ENCODE peak calls at places on chromosome 20, in nine cellular contexts. One of them, this sample, is unnamed.
A peak's percentile ranks its signal among the peaks of the same experiment; 100 is the strongest.

GRCh38 chr20:24587384-24588046 is 118.1 kb downstream of the SYNDIG1 start:
- DNase-seq in GM12865: no peak
- DNase-seq in adrenal gland: no peak
- DNase-seq in left ventricle myocardium inferior: no peak
- DNase-seq in GM13977: no peak
- DNase-seq in heart left ventricle: no peak
- DNase-seq in HFFc6: no peak
- DNase-seq in IMR-90: no peak
- DNase-seq in Calu3: no peak
- DNase-seq in this sample: no peak

GRCh38 chr20:21099653-21100589 is 6.2 kb downstream of the LINC00237 start:
- DNase-seq in IMR-90: peak; percentile 4
- DNase-seq in Calu3: peak; percentile 6
- DNase-seq in left ventricle myocardium inferior: peak; percentile 40
- DNase-seq in heart left ventricle: peak; percentile 33
- DNase-seq in GM13977: peak; percentile 64
- DNase-seq in GM12865: peak; percentile 55
- DNase-seq in HFFc6: no peak
- DNase-seq in adrenal gland: no peak
- DNase-seq in this sample: peak; percentile 61

GRCh38 chr20:18734525-18735189 is 78.9 kb upstream of the SCP2D1 start:
- DNase-seq in adrenal gland: no peak
- DNase-seq in GM12865: no peak
- DNase-seq in HFFc6: peak; percentile 11
- DNase-seq in GM13977: no peak
- DNase-seq in IMR-90: no peak
- DNase-seq in Calu3: no peak
- DNase-seq in heart left ventricle: no peak
- DNase-seq in left ventricle myocardium inferior: no peak
- DNase-seq in this sample: no peak

GRCh38 chr20:33419140-33419974 is 18.0 kb upstream of the CDK5RAP1 start:
- DNase-seq in GM13977: no peak
- DNase-seq in heart left ventricle: peak; percentile 94
- DNase-seq in HFFc6: no peak
- DNase-seq in adrenal gland: peak; percentile 61
- DNase-seq in left ventricle myocardium inferior: peak; percentile 84
- DNase-seq in GM12865: no peak
- DNase-seq in IMR-90: peak; percentile 49
- DNase-seq in Calu3: no peak
- DNase-seq in this sample: no peak

GRCh38 chr20:42161228-42161829 is 543.2 kb upstream of the CHD6 start:
- DNase-seq in left ventricle myocardium inferior: no peak
- DNase-seq in IMR-90: no peak
- DNase-seq in GM12865: no peak
- DNase-seq in GM13977: no peak
- DNase-seq in HFFc6: no peak
- DNase-seq in heart left ventricle: no peak
- DNase-seq in Calu3: no peak
- DNase-seq in adrenal gland: no peak
- DNase-seq in this sample: no peak

GRCh38 chr20:53595018-53595378 is 1.4 kb upstream of the ZNF217 start:
- DNase-seq in heart left ventricle: no peak
- DNase-seq in left ventricle myocardium inferior: no peak
- DNase-seq in Calu3: no peak
- DNase-seq in HFFc6: no peak
- DNase-seq in GM13977: no peak
- DNase-seq in IMR-90: no peak
- DNase-seq in GM12865: no peak
- DNase-seq in adrenal gland: no peak
- DNase-seq in this sample: no peak

GRCh38 chr20:40506567-40506966 is 182.5 kb downstream of the MAFB start:
- DNase-seq in IMR-90: peak; percentile 80
- DNase-seq in heart left ventricle: peak; percentile 82
- DNase-seq in GM12865: no peak
- DNase-seq in Calu3: peak; percentile 94
- DNase-seq in left ventricle myocardium inferior: peak; percentile 84
- DNase-seq in adrenal gland: peak; percentile 65
- DNase-seq in GM13977: no peak
- DNase-seq in HFFc6: no peak
- DNase-seq in this sample: no peak

GRCh38 chr20:10171864-10172751 is 46.5 kb upstream of the SNAP25 start:
- DNase-seq in GM12865: no peak
- DNase-seq in IMR-90: peak; percentile 25
- DNase-seq in left ventricle myocardium inferior: no peak
- DNase-seq in adrenal gland: peak; percentile 71
- DNase-seq in HFFc6: no peak
- DNase-seq in GM13977: no peak
- DNase-seq in Calu3: peak; percentile 72
- DNase-seq in heart left ventricle: peak; percentile 33
- DNase-seq in this sample: peak; percentile 24

GRCh38 chr20:64078934-64079272 is 415 bp downstream of the RGS19 start:
- DNase-seq in IMR-90: no peak
- DNase-seq in adrenal gland: no peak
- DNase-seq in GM13977: no peak
- DNase-seq in GM12865: no peak
- DNase-seq in HFFc6: no peak
- DNase-seq in Calu3: no peak
- DNase-seq in left ventricle myocardium inferior: no peak
- DNase-seq in heart left ventricle: no peak
- DNase-seq in this sample: no peak

GRCh38 chr20:24938498-24938897 is 10.6 kb upstream of the CST7 start:
- DNase-seq in GM12865: no peak
- DNase-seq in Calu3: no peak
- DNase-seq in HFFc6: no peak
- DNase-seq in IMR-90: no peak
- DNase-seq in GM13977: no peak
- DNase-seq in adrenal gland: no peak
- DNase-seq in heart left ventricle: no peak
- DNase-seq in left ventricle myocardium inferior: no peak
- DNase-seq in this sample: no peak

GRCh38 chr20:32930181-32930580 is 71.5 kb downstream of the EFCAB8 start:
- DNase-seq in heart left ventricle: no peak
- DNase-seq in GM13977: no peak
- DNase-seq in Calu3: no peak
- DNase-seq in IMR-90: no peak
- DNase-seq in adrenal gland: no peak
- DNase-seq in GM12865: no peak
- DNase-seq in HFFc6: no peak
- DNase-seq in left ventricle myocardium inferior: no peak
- DNase-seq in this sample: no peak

GRCh38 chr20:16098890-16099639 is 474.2 kb downstream of the KIF16B start:
- DNase-seq in IMR-90: no peak
- DNase-seq in left ventricle myocardium inferior: no peak
- DNase-seq in GM12865: no peak
- DNase-seq in Calu3: no peak
- DNase-seq in GM13977: no peak
- DNase-seq in heart left ventricle: no peak
- DNase-seq in HFFc6: no peak
- DNase-seq in adrenal gland: no peak
- DNase-seq in this sample: no peak

GRCh38 chr20:420169-420620 is 12.1 kb downstream of the RBCK1 start:
- DNase-seq in heart left ventricle: no peak
- DNase-seq in left ventricle myocardium inferior: no peak
- DNase-seq in adrenal gland: no peak
- DNase-seq in Calu3: no peak
- DNase-seq in IMR-90: no peak
- DNase-seq in HFFc6: no peak
- DNase-seq in GM13977: no peak
- DNase-seq in GM12865: no peak
- DNase-seq in this sample: no peak

GRCh38 chr20:21031666-21032065 is 74.5 kb downstream of the LINC00237 start:
- DNase-seq in IMR-90: no peak
- DNase-seq in adrenal gland: no peak
- DNase-seq in heart left ventricle: no peak
- DNase-seq in left ventricle myocardium inferior: no peak
- DNase-seq in GM12865: no peak
- DNase-seq in HFFc6: no peak
- DNase-seq in Calu3: no peak
- DNase-seq in GM13977: no peak
- DNase-seq in this sample: no peak

GRCh38 chr20:57346477-57346876 is 4.6 kb upstream of the RAE1 start:
- DNase-seq in IMR-90: peak; percentile 70
- DNase-seq in GM13977: peak; percentile 48
- DNase-seq in adrenal gland: peak; percentile 74
- DNase-seq in HFFc6: peak; percentile 82
- DNase-seq in left ventricle myocardium inferior: peak; percentile 64
- DNase-seq in Calu3: peak; percentile 85
- DNase-seq in heart left ventricle: peak; percentile 48
- DNase-seq in GM12865: peak; percentile 67
- DNase-seq in this sample: peak; percentile 51
- TF ChIP-seq CTCF in IMR-90: peak; percentile 85
- TF ChIP-seq CTCF in GM13977: peak; percentile 75
- TF ChIP-seq CTCF in adrenal gland: peak; percentile 68
- TF ChIP-seq CTCF in HFFc6: peak; percentile 90
- TF ChIP-seq CTCF in left ventricle myocardium inferior: peak; percentile 82
- TF ChIP-seq CTCF in Calu3: peak; percentile 66
- TF ChIP-seq CTCF in heart left ventricle: peak; percentile 68
- TF ChIP-seq CTCF in GM12865: peak; percentile 63
- TF ChIP-seq CTCF in this sample: peak; percentile 67

GRCh38 chr20:1807394-1807793 is 87.8 kb upstream of the SIRPA start:
- DNase-seq in IMR-90: no peak
- DNase-seq in HFFc6: no peak
- DNase-seq in GM12865: no peak
- DNase-seq in left ventricle myocardium inferior: no peak
- DNase-seq in GM13977: no peak
- DNase-seq in adrenal gland: no peak
- DNase-seq in Calu3: no peak
- DNase-seq in heart left ventricle: no peak
- DNase-seq in this sample: no peak

GRCh38 chr20:1805816-1806215 is 89.4 kb upstream of the SIRPA start:
- DNase-seq in left ventricle myocardium inferior: no peak
- DNase-seq in GM12865: no peak
- DNase-seq in GM13977: no peak
- DNase-seq in IMR-90: no peak
- DNase-seq in Calu3: no peak
- DNase-seq in HFFc6: no peak
- DNase-seq in heart left ventricle: no peak
- DNase-seq in adrenal gland: no peak
- DNase-seq in this sample: no peak

GRCh38 chr20:1805161-1805581 is 90.0 kb upstream of the SIRPA start:
- DNase-seq in adrenal gland: no peak
- DNase-seq in heart left ventricle: no peak
- DNase-seq in HFFc6: no peak
- DNase-seq in GM12865: no peak
- DNase-seq in left ventricle myocardium inferior: no peak
- DNase-seq in IMR-90: no peak
- DNase-seq in Calu3: no peak
- DNase-seq in GM13977: no peak
- DNase-seq in this sample: no peak

GRCh38 chr20:1808101-1808500 is 87.1 kb upstream of the SIRPA start:
- DNase-seq in left ventricle myocardium inferior: no peak
- DNase-seq in IMR-90: no peak
- DNase-seq in HFFc6: no peak
- DNase-seq in adrenal gland: no peak
- DNase-seq in Calu3: no peak
- DNase-seq in GM12865: no peak
- DNase-seq in heart left ventricle: no peak
- DNase-seq in GM13977: no peak
- DNase-seq in this sample: no peak

DNA sequence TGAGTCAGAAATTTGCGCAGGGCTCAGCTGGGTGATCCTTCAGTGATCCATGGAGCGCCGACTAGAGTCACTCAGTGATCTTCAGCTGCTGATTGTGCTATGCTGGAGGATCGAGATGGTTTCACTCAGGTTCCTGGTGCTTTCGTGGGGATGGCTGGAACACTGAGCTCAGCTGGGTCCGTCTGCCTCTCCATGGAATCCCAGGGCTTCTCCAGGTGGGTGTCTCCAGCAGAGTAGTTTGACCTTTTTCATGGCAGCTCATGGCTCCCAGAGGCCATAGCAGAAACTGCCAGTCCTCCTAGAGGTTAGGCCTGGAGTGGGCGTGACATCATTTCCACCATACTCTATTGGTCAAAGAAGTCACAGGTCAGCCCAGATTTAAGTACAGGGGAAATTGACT is 88.8 kb upstream of the SIRPA start:
- DNase-seq in GM13977: no peak
- DNase-seq in left ventricle myocardium inferior: no peak
- DNase-seq in IMR-90: no peak
- DNase-seq in heart left ventricle: no peak
- DNase-seq in GM12865: no peak
- DNase-seq in HFFc6: no peak
- DNase-seq in adrenal gland: no peak
- DNase-seq in Calu3: no peak
- DNase-seq in this sample: no peak
- TF ChIP-seq CTCF in GM13977: no peak
- TF ChIP-seq CTCF in left ventricle myocardium inferior: no peak
- TF ChIP-seq CTCF in IMR-90: no peak
- TF ChIP-seq CTCF in heart left ventricle: no peak
- TF ChIP-seq CTCF in GM12865: no peak
- TF ChIP-seq CTCF in HFFc6: no peak
- TF ChIP-seq CTCF in adrenal gland: no peak
- TF ChIP-seq CTCF in Calu3: no peak
- TF ChIP-seq CTCF in this sample: no peak

DNA sequence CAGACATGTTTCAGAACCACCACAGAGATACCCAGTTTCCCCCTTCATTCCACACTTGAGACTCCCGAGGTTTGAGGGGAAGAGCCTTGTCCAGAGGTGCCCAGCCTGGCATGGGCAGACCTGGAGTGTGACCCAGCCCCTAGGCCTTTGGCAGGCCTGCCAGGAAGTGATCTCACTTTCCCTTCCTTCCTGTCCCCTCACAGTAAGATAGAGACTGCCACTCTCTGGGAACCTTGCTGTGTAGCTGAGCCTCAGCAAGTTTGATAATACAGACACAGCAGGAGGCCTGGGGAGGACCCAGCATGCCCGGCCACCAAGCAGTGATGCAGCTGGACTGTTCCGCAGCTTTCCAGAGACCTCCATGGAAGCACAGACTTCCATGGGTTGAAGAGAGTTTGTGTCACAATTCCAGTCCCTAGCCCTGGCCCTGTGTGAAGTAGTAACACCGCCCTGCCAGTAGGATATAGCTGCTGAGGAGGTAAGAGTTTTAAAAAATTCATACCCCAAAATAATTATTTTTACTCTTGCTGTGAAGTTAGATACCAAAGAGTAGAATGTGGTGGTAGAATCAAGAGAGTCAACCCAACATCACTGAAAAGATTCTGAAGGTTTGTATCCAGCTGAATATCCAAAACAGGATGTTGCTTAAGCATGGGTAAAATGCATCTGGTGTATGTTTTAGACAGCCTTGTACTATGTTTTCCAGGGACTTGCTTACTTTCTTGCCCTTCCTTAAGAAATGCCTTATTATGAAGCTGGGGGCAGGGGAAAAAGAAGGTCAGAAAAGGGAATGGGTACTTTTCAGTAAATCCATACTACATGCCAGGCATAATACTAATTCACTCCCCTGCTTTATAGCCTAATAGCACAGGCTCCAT is 16.3 kb downstream of the PKIG start:
- DNase-seq in IMR-90: no peak
- DNase-seq in HFFc6: no peak
- DNase-seq in heart left ventricle: peak; percentile 81
- DNase-seq in adrenal gland: peak; percentile 39
- DNase-seq in Calu3: no peak
- DNase-seq in left ventricle myocardium inferior: peak; percentile 63
- DNase-seq in GM13977: no peak
- DNase-seq in GM12865: peak; percentile 68
- DNase-seq in this sample: peak; percentile 47
- TF ChIP-seq CTCF in IMR-90: no peak
- TF ChIP-seq CTCF in HFFc6: peak; percentile 56
- TF ChIP-seq CTCF in heart left ventricle: no peak
- TF ChIP-seq CTCF in adrenal gland: no peak
- TF ChIP-seq CTCF in Calu3: no peak
- TF ChIP-seq CTCF in left ventricle myocardium inferior: peak; percentile 33
- TF ChIP-seq CTCF in GM13977: peak; percentile 2
- TF ChIP-seq CTCF in GM12865: peak; percentile 27
- TF ChIP-seq CTCF in this sample: no peak

GRCh38 chr20:50399917-50400704 is 110.1 kb upstream of the PTPN1 start:
- DNase-seq in GM12865: no peak
- DNase-seq in heart left ventricle: no peak
- DNase-seq in GM13977: no peak
- DNase-seq in HFFc6: no peak
- DNase-seq in Calu3: peak; percentile 61
- DNase-seq in adrenal gland: no peak
- DNase-seq in IMR-90: peak; percentile 60
- DNase-seq in left ventricle myocardium inferior: no peak
- DNase-seq in this sample: no peak
- TF ChIP-seq CTCF in GM12865: no peak
- TF ChIP-seq CTCF in heart left ventricle: peak; percentile 19
- TF ChIP-seq CTCF in GM13977: no peak
- TF ChIP-seq CTCF in HFFc6: no peak
- TF ChIP-seq CTCF in Calu3: peak; percentile 36
- TF ChIP-seq CTCF in adrenal gland: peak; percentile 18
- TF ChIP-seq CTCF in IMR-90: peak; percentile 3
- TF ChIP-seq CTCF in left ventricle myocardium inferior: peak; percentile 47
- TF ChIP-seq CTCF in this sample: no peak

This sample was measured in GM13976.